ENCODE peak calls at places on chromosomes 2 and 18, in ten cellular contexts. L is HAP-1; Q is IMR-90; T is CD8-positive, alpha-beta memory T cell; U is aorta; Y is heart right ventricle; D is lower lobe of right lung; J is body of pancreas; C is ovary; H is adipocyte. O is an unnamed sample. For H3K4me1, the result is how much of the 10 kb centered on the place peaks cover.

GRCh38 chr2:48248251-48248933 is 281.6 kb upstream of the STON1 start:
- DNase-seq in L (no peak), Q (peak), T (no peak), U (no peak), Y (peak), D (no peak), J (no peak), C (no peak), H (peak), O (peak)

GRCh38 chr2:108971661-108972566 is 17.1 kb downstream of the EDAR start:
- DNase-seq in L (no peak), Q (no peak), T (no peak), U (no peak), Y (no peak), D (no peak), J (no peak), C (no peak), H (peak), O (no peak)

GRCh38 chr2:31319391-31320175 is 85.6 kb downstream of the EHD3 start:
- DNase-seq in L (no peak), Q (peak), T (no peak), U (no peak), Y (no peak), D (peak), J (no peak), C (no peak), H (peak), O (no peak)

GRCh38 chr2:179991344-179991743 is 15.8 kb downstream of the CWC22 start:
- DNase-seq in L (no peak), Q (no peak), T (no peak), U (no peak), Y (no peak), D (no peak), J (no peak), C (no peak), H (no peak), O (no peak)

GRCh38 chr2:29129586-29130281 is 14.5 kb downstream of the CLIP4 start:
- DNase-seq in L (peak), Q (no peak), T (no peak), U (no peak), Y (no peak), D (no peak), J (no peak), C (no peak), H (peak), O (no peak)

GRCh38 chr2:186919272-186919671 is 70.3 kb upstream of the ZSWIM2 start:
- DNase-seq in L (no peak), Q (peak), T (no peak), U (no peak), Y (no peak), D (no peak), J (no peak), C (no peak), H (peak), O (peak)

GRCh38 chr2:118112771-118113334 is 24.6 kb downstream of the INSIG2 start:
- DNase-seq in L (no peak), Q (peak), T (no peak), U (no peak), Y (no peak), D (no peak), J (no peak), C (no peak), H (peak), O (no peak)

GRCh38 chr18:70373062-70373519 is 84.2 kb downstream of the SOCS6 start:
- DNase-seq in L (no peak), Q (peak), T (no peak), U (no peak), Y (no peak), D (no peak), J (no peak), C (no peak), H (peak), O (no peak)

GRCh38 chr2:9971105-9971818 is 19.8 kb downstream of the GRHL1 start:
- DNase-seq in L (no peak), Q (peak), T (no peak), U (no peak), Y (no peak), D (no peak), J (no peak), C (no peak), H (peak), O (no peak)

DNA sequence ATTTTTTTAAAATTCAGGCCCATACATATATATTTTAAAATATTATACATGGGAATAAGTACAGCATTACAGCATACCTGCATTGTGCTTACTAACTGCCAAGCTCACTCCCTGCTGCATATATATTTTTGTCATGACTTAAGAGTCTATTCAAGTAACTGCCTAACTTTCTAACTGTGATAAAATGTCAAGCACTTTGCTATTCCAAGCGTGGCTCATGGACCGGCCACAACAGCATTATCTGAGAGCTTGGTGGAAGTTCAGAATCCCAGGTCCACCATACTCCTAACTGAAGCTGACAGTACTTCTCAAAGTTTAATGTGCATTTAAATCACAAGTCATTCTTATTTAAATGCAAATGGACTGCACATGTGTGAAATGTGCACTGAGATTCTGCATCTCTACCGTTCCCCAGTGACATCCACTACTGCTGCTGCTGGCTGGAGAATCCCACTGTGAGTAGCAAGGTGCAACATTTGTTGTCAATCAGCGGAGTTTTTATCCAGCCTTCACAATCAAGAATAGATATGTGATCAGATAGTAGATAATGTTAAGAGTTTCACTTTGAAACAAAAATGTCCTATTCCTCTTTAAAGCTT is 79.1 kb downstream of the DYM start:
- DNase-seq in L (peak), Q (no peak), T (no peak), U (no peak), Y (no peak), D (no peak), J (no peak), C (no peak), H (no peak), O (no peak)
- H3K4me1 ChIP-seq in L (under half), Q (under half), T (under half), U (under half), Y (under half), D (under half), J (under half), C (under half), H (under half), O (under half)

DNA sequence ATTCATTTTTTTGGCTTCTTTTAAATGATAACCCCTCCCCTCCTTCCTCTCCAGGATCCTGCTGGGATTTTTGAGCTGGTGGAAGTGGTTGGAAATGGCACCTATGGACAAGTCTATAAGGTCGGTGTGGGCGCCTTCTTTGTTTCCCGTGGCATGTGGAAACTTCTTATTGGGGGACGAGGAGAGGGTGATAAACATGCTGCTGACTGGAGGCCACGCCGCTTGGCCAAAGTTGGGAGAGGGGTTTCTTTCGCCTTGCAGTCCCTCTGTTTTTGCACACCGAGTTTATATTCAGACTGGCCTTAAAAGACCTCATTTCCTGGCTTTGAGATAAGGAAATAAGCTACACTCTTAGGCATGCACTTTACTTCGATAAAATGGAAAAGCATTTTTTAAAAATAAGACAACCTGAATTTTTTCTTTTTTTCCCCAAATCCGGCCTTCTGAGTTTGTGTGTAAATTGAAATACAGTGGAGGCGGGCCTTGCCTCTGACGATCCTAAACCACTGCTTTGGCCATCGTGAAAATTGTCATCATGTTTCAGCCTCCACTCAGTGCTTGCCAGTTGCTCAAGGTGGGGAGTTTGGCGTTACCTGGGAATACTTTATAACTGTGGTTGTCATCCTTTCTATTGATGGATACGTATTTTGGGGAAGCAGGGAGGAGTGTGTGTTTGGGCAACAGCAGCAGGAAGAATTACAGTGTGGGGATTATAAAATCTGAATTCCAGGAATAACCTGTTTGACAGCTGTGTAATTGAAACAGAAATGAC is 1.1 kb downstream of the MAP4K4 start:
- DNase-seq in L (peak), Q (no peak), T (no peak), U (no peak), Y (peak), D (no peak), J (no peak), C (no peak), H (peak), O (peak)
- H3K4me3 ChIP-seq in L (peak), Q (peak), T (peak), U (peak), Y (peak), D (peak), J (peak), C (peak), H (peak), O (peak)

GRCh38 chr2:37554687-37555086 is 116.8 kb downstream of the CDC42EP3 start:
- DNase-seq in L (no peak), Q (no peak), T (no peak), U (no peak), Y (no peak), D (no peak), J (no peak), C (no peak), H (no peak), O (no peak)
- H3K4me1 ChIP-seq in L (under half), Q (under half), T (under half), U (under half), Y (under half), D (under half), J (under half), C (under half), H (under half), O (under half)

GRCh38 chr2:133840761-133841160 is 272.5 kb upstream of the NCKAP5 start:
- DNase-seq in L (no peak), Q (no peak), T (no peak), U (no peak), Y (no peak), D (no peak), J (no peak), C (no peak), H (no peak), O (no peak)

GRCh38 chr2:133841905-133842304 is 273.6 kb upstream of the NCKAP5 start:
- DNase-seq in L (no peak), Q (peak), T (no peak), U (no peak), Y (peak), D (no peak), J (no peak), C (no peak), H (peak), O (peak)

GRCh38 chr2:133843091-133843490 is 274.8 kb upstream of the NCKAP5 start:
- DNase-seq in L (no peak), Q (peak), T (no peak), U (no peak), Y (no peak), D (no peak), J (no peak), C (no peak), H (peak), O (no peak)

GRCh38 chr2:133844214-133844892 is 276.1 kb upstream of the NCKAP5 start:
- DNase-seq in L (peak), Q (peak), T (peak), U (peak), Y (peak), D (peak), J (peak), C (peak), H (peak), O (peak)

GRCh38 chr2:133843551-133843950 is 275.3 kb upstream of the NCKAP5 start:
- DNase-seq in L (no peak), Q (no peak), T (no peak), U (no peak), Y (no peak), D (no peak), J (no peak), C (no peak), H (no peak), O (no peak)
- H3K4me3 ChIP-seq in L (no peak), Q (no peak), T (no peak), U (no peak), Y (no peak), D (no peak), J (no peak), C (no peak), H (no peak), O (no peak)

GRCh38 chr18:48947583-48947982 is 3.2 kb downstream of the SMAD7 start:
- DNase-seq in L (no peak), Q (no peak), T (no peak), U (peak), Y (peak), D (no peak), J (peak), C (no peak), H (peak), O (no peak)
- H3K4me1 ChIP-seq in L (under half), Q (under half), T (half or more), U (under half), Y (half or more), D (half or more), J (half or more), C (under half), H (under half), O (under half)

GRCh38 chr18:67608909-67609308 is 92.4 kb upstream of the DSEL start:
- DNase-seq in L (no peak), Q (peak), T (no peak), U (no peak), Y (no peak), D (no peak), J (no peak), C (no peak), H (peak), O (no peak)
- H3K4me3 ChIP-seq in L (no peak), Q (no peak), T (no peak), U (no peak), Y (no peak), D (no peak), J (no peak), C (no peak), H (no peak), O (no peak)

GRCh38 chr2:217757108-217757463 is 245.7 kb downstream of the TNS1 start:
- DNase-seq in L (no peak), Q (no peak), T (no peak), U (no peak), Y (no peak), D (no peak), J (no peak), C (no peak), H (no peak), O (no peak)
- H3K4me1 ChIP-seq in L (under half), Q (under half), T (under half), U (under half), Y (under half), D (under half), J (under half), C (under half), H (under half), O (under half)

GRCh38 chr2:59932341-59932740 is 621.1 kb downstream of the BCL11A start:
- DNase-seq in L (no peak), Q (no peak), T (no peak), U (no peak), Y (no peak), D (no peak), J (no peak), C (no peak), H (no peak), O (no peak)
- H3K4me3 ChIP-seq in L (no peak), Q (no peak), T (no peak), U (no peak), Y (no peak), D (no peak), J (no peak), C (no peak), H (no peak), O (no peak)

DNA sequence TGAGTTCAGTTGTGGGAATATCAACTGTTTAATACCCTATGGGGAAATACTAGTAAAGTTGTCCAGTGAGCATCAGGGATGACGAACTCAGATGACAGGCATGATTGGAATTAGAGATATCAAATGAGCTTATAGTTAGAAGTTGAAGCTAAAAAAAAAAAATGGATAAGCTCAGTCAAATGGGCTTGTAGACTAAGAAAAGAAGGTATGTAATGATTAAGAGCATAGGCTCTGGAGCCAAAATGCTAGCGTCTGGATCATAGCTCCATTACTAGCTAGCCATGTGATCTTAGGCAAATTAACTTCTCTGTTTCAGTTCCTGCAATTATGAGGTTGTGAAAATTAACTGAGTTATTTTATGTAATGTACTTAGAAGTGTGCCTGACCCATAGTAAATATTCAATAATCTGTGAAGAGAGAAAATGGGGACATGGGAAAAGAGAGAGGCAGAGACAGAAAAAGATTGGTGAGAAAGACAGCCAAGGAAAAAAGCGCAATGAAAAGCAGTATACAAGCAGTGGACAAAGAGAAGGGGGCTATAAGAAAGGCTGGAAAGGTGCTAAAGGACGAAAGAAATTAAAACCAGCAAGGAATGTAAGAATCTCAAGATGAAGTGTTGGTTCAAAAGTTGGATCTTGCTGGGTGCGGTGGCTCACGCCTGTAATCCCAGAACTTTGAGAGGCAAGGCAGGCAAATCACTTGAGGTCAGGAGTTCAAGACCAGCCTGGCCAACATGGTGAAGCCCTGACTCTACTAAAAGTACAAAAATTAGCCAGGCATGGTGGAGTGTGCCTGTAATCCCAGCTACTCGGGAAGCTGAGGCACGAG is 95.6 kb upstream of the SLC39A10 start:
- DNase-seq in L (no peak), Q (peak), T (no peak), U (no peak), Y (no peak), D (no peak), J (no peak), C (no peak), H (peak), O (no peak)
- H3K4me1 ChIP-seq in L (under half), Q (under half), T (half or more), U (under half), Y (under half), D (under half), J (under half), C (under half), H (under half), O (under half)

DNA sequence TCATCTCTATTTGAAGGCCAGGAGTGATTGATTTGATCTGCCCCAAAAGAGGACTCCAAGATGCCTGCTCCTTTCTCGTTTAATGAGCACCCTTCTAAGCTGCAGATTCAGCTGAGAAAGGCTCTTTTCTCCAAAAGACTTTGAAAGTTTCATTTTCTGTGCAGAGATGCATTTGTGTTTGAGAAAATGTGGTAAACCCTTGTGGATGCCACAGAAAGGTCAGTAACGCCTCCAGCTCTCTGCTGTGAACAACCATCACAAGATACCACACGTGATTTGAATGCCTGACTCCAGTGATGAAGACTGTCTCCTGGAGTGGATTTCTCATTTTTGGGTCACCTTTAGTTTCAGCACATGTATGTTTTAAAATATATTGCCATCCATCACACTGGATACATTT is 35.0 kb upstream of the CCDC85A start:
- DNase-seq in L (no peak), Q (no peak), T (no peak), U (no peak), Y (no peak), D (no peak), J (no peak), C (no peak), H (no peak), O (no peak)
- H3K4me3 ChIP-seq in L (no peak), Q (no peak), T (no peak), U (no peak), Y (no peak), D (no peak), J (no peak), C (no peak), H (no peak), O (no peak)